ENCODE peak calls at places on chromosome 3, in seven cellular contexts. One of them, this sample, is unnamed.

GRCh38 chr3:33426630-33427341 is 13.4 kb downstream of the UBP1 start:
- DNase-seq in ovary: no peak
- DNase-seq in activated CD4-positive, alpha-beta T cell treated with anti-CD3 and anti-CD28 coated beads for 48 hours: no peak
- DNase-seq in NCI-H524: no peak
- DNase-seq in progenitor cell of endocrine pancreas: no peak
- DNase-seq in T-cell: no peak
- DNase-seq in posterior cingulate gyrus: no peak
- DNase-seq in this sample: no peak

GRCh38 chr3:40281995-40282394 is 27.5 kb upstream of the EIF1B start:
- DNase-seq in ovary: no peak
- DNase-seq in activated CD4-positive, alpha-beta T cell treated with anti-CD3 and anti-CD28 coated beads for 48 hours: no peak
- DNase-seq in NCI-H524: no peak
- DNase-seq in progenitor cell of endocrine pancreas: no peak
- DNase-seq in T-cell: no peak
- DNase-seq in posterior cingulate gyrus: no peak
- DNase-seq in this sample: no peak

GRCh38 chr3:126113733-126114132 is 29.8 kb upstream of the SLC41A3 start:
- DNase-seq in ovary: no peak
- DNase-seq in activated CD4-positive, alpha-beta T cell treated with anti-CD3 and anti-CD28 coated beads for 48 hours: peak
- DNase-seq in NCI-H524: no peak
- DNase-seq in progenitor cell of endocrine pancreas: no peak
- DNase-seq in T-cell: no peak
- DNase-seq in posterior cingulate gyrus: no peak
- DNase-seq in this sample: peak

GRCh38 chr3:38811822-38812221 is 4.2 kb downstream of the SCN10A start:
- DNase-seq in ovary: no peak
- DNase-seq in activated CD4-positive, alpha-beta T cell treated with anti-CD3 and anti-CD28 coated beads for 48 hours: no peak
- DNase-seq in NCI-H524: no peak
- DNase-seq in progenitor cell of endocrine pancreas: no peak
- DNase-seq in T-cell: no peak
- DNase-seq in posterior cingulate gyrus: no peak
- DNase-seq in this sample: no peak

GRCh38 chr3:43222594-43222993 is 63.7 kb upstream of the SNRK start:
- DNase-seq in ovary: no peak
- DNase-seq in activated CD4-positive, alpha-beta T cell treated with anti-CD3 and anti-CD28 coated beads for 48 hours: no peak
- DNase-seq in NCI-H524: no peak
- DNase-seq in progenitor cell of endocrine pancreas: no peak
- DNase-seq in T-cell: peak
- DNase-seq in posterior cingulate gyrus: no peak
- DNase-seq in this sample: no peak

GRCh38 chr3:115960799-115961198 is 337.5 kb downstream of the GAP43 start:
- DNase-seq in ovary: no peak
- DNase-seq in activated CD4-positive, alpha-beta T cell treated with anti-CD3 and anti-CD28 coated beads for 48 hours: no peak
- DNase-seq in NCI-H524: no peak
- DNase-seq in progenitor cell of endocrine pancreas: no peak
- DNase-seq in T-cell: no peak
- DNase-seq in posterior cingulate gyrus: peak
- DNase-seq in this sample: peak

GRCh38 chr3:182913889-182914288 is 66.4 kb downstream of the DCUN1D1 start:
- DNase-seq in ovary: no peak
- DNase-seq in activated CD4-positive, alpha-beta T cell treated with anti-CD3 and anti-CD28 coated beads for 48 hours: no peak
- DNase-seq in NCI-H524: no peak
- DNase-seq in progenitor cell of endocrine pancreas: no peak
- DNase-seq in T-cell: no peak
- DNase-seq in posterior cingulate gyrus: no peak
- DNase-seq in this sample: no peak

GRCh38 chr3:23206371-23206770 is 3.2 kb downstream of the UBE2E2 start:
- DNase-seq in ovary: no peak
- DNase-seq in activated CD4-positive, alpha-beta T cell treated with anti-CD3 and anti-CD28 coated beads for 48 hours: peak
- DNase-seq in NCI-H524: no peak
- DNase-seq in progenitor cell of endocrine pancreas: no peak
- DNase-seq in T-cell: no peak
- DNase-seq in posterior cingulate gyrus: no peak
- DNase-seq in this sample: no peak

GRCh38 chr3:161372321-161373260 is 1.3 kb upstream of the SPTSSB start:
- DNase-seq in ovary: no peak
- DNase-seq in activated CD4-positive, alpha-beta T cell treated with anti-CD3 and anti-CD28 coated beads for 48 hours: peak
- DNase-seq in NCI-H524: peak
- DNase-seq in progenitor cell of endocrine pancreas: peak
- DNase-seq in T-cell: no peak
- DNase-seq in posterior cingulate gyrus: peak
- DNase-seq in this sample: peak

GRCh38 chr3:31890742-31891469 is 90.2 kb downstream of the OSBPL10 start:
- DNase-seq in ovary: no peak
- DNase-seq in activated CD4-positive, alpha-beta T cell treated with anti-CD3 and anti-CD28 coated beads for 48 hours: no peak
- DNase-seq in NCI-H524: no peak
- DNase-seq in progenitor cell of endocrine pancreas: no peak
- DNase-seq in T-cell: no peak
- DNase-seq in posterior cingulate gyrus: no peak
- DNase-seq in this sample: no peak

GRCh38 chr3:98326036-98326435 is 27.6 kb upstream of the OR5K4 start:
- DNase-seq in ovary: no peak
- DNase-seq in activated CD4-positive, alpha-beta T cell treated with anti-CD3 and anti-CD28 coated beads for 48 hours: no peak
- DNase-seq in NCI-H524: no peak
- DNase-seq in progenitor cell of endocrine pancreas: no peak
- DNase-seq in T-cell: no peak
- DNase-seq in posterior cingulate gyrus: no peak
- DNase-seq in this sample: no peak

GRCh38 chr3:162014284-162014683 is 517.7 kb downstream of the OTOL1 start:
- DNase-seq in ovary: no peak
- DNase-seq in activated CD4-positive, alpha-beta T cell treated with anti-CD3 and anti-CD28 coated beads for 48 hours: no peak
- DNase-seq in NCI-H524: no peak
- DNase-seq in progenitor cell of endocrine pancreas: no peak
- DNase-seq in T-cell: no peak
- DNase-seq in posterior cingulate gyrus: no peak
- DNase-seq in this sample: no peak

GRCh38 chr3:43768594-43768993 is 77.9 kb downstream of the ABHD5 start:
- DNase-seq in ovary: no peak
- DNase-seq in activated CD4-positive, alpha-beta T cell treated with anti-CD3 and anti-CD28 coated beads for 48 hours: no peak
- DNase-seq in NCI-H524: peak
- DNase-seq in progenitor cell of endocrine pancreas: no peak
- DNase-seq in T-cell: no peak
- DNase-seq in posterior cingulate gyrus: no peak
- DNase-seq in this sample: no peak

GRCh38 chr3:124267406-124267805 is 275.5 kb upstream of the ROPN1 start:
- DNase-seq in ovary: no peak
- DNase-seq in activated CD4-positive, alpha-beta T cell treated with anti-CD3 and anti-CD28 coated beads for 48 hours: no peak
- DNase-seq in NCI-H524: no peak
- DNase-seq in progenitor cell of endocrine pancreas: no peak
- DNase-seq in T-cell: no peak
- DNase-seq in posterior cingulate gyrus: no peak
- DNase-seq in this sample: no peak

This sample was measured in islet precursor cell.